ENCODE peak calls at places on chromosomes 3 and 15, in eight cellular contexts. G is GM23338, J is SW480, I is EL, Y is AG04450, O is HEK293T, V is tibial nerve, B is foreskin fibroblast. H is an unnamed sample.
A peak's percentile ranks its signal among the peaks of the same experiment; 100 is the strongest.

GRCh38 chr3:12041476-12041875 is 37.3 kb downstream of the SYN2 start:
- DNase-seq in O (no peak), B (no peak), G (no peak), J (no peak), V (no peak), Y (no peak), I (no peak), H (no peak)

GRCh38 chr3:122245513-122246174 is 62.2 kb downstream of the CASR start:
- DNase-seq in O (no peak), G (no peak), Y (peak; percentile 30), I (peak; percentile 70), J (no peak), V (no peak), B (peak; percentile 4), H (peak; percentile 42)

GRCh38 chr15:92901053-92901761 is 1.1 kb downstream of the CHD2 start:
- DNase-seq in O (no peak), I (no peak), G (no peak), J (peak; percentile 46), Y (no peak), V (no peak), B (no peak), H (no peak)

GRCh38 chr3:141387446-141388030 is 19.2 kb downstream of the ZBTB38 start:
- DNase-seq in I (no peak), O (no peak), Y (no peak), B (no peak), V (no peak), J (no peak), G (no peak), H (no peak)

GRCh38 chr15:44735482-44736260 is 657 bp upstream of the TRIM69 start:
- DNase-seq in B (no peak), I (no peak), O (no peak), G (peak; percentile 12), V (peak; percentile 35), J (no peak), Y (no peak), H (no peak)

GRCh38 chr3:119205209-119205608 is 31.8 kb downstream of the UPK1B start:
- DNase-seq in O (no peak), G (no peak), I (no peak), B (no peak), V (no peak), Y (no peak), J (no peak), H (no peak)

GRCh38 chr3:170033489-170033888 is 4.3 kb upstream of the GPR160 start:
- DNase-seq in I (no peak), O (no peak), V (no peak), J (no peak), Y (no peak), B (no peak), G (no peak), H (no peak)

GRCh38 chr15:48493084-48493762 is 152.3 kb downstream of the FBN1 start:
- DNase-seq in B (peak; percentile 91), V (no peak), G (no peak), I (peak; percentile 95), J (no peak), Y (peak; percentile 88), O (no peak), H (peak; percentile 91)

GRCh38 chr15:92011611-92012367 is 158.3 kb downstream of the SLCO3A1 start:
- DNase-seq in G (peak; percentile 20), I (no peak), B (no peak), J (peak; percentile 75), Y (no peak), O (no peak), V (no peak), H (no peak)

GRCh38 chr3:138943724-138944131 is 3.2 kb downstream of the FOXL2 start:
- DNase-seq in J (no peak), B (no peak), I (no peak), O (no peak), Y (no peak), V (no peak), G (no peak), H (no peak)

GRCh38 chr15:58037902-58038301 is 27.6 kb downstream of the ALDH1A2 start:
- DNase-seq in V (no peak), J (no peak), I (no peak), O (no peak), B (no peak), Y (no peak), G (no peak), H (no peak)

GRCh38 chr3:169686278-169686677 is 22.8 kb upstream of the MECOM start:
- DNase-seq in Y (no peak), I (no peak), B (no peak), V (no peak), G (no peak), J (no peak), O (no peak), H (no peak)

GRCh38 chr15:29675791-29676301 is 146.4 kb downstream of the TJP1 start:
- DNase-seq in G (peak; percentile 58), I (no peak), B (no peak), O (no peak), Y (no peak), V (no peak), J (no peak), H (no peak)

GRCh38 chr3:40914475-40914874 is 284.8 kb upstream of the CTNNB1 start:
- DNase-seq in V (no peak), G (no peak), J (no peak), B (no peak), Y (no peak), O (no peak), I (no peak), H (no peak)